ENCODE peak calls at places on chromosomes 2 and 18, in five cellular contexts. G is psoas muscle, H is A549, X is astrocyte, I is uterus. M is an unnamed sample.

GRCh38 chr2:233650981-233651380 is 14.7 kb downstream of the UGT1A10 start:
- DNase-seq in X (no peak), H (no peak), G (no peak), I (no peak), M (no peak)

GRCh38 chr2:156338578-156338977 is 6.1 kb upstream of the NR4A2 start:
- DNase-seq in X (no peak), I (no peak), H (no peak), G (no peak), M (no peak)

GRCh38 chr2:218046234-218046633 is 22.8 kb upstream of the RUFY4 start:
- DNase-seq in G (no peak), I (no peak), X (no peak), H (no peak), M (no peak)

GRCh38 chr18:21805771-21806366 is 65.3 kb downstream of the MIB1 start:
- DNase-seq in G (no peak), I (no peak), H (no peak), X (no peak), M (no peak)

GRCh38 chr2:11163439-11164317 is 8.4 kb downstream of the SLC66A3 start:
- DNase-seq in H (no peak), I (no peak), X (peak; percentile 30), G (no peak), M (no peak)

GRCh38 chr2:241879326-241879725 is 9.8 kb downstream of the RTP5 start:
- DNase-seq in X (no peak), G (peak; percentile 16), H (no peak), I (no peak), M (no peak)

GRCh38 chr2:26457695-26458364 is 20.1 kb downstream of the OTOF start:
- DNase-seq in I (peak; percentile 8), X (peak; percentile 23), G (no peak), H (no peak), M (no peak)

GRCh38 chr2:156199588-156199987 is 132.9 kb downstream of the NR4A2 start:
- DNase-seq in I (no peak), G (no peak), X (peak; percentile 22), H (no peak), M (peak; percentile 50)

GRCh38 chr2:9745153-9745899 is 97.9 kb upstream of the TAF1B start:
- DNase-seq in I (no peak), G (no peak), H (no peak), X (no peak), M (peak; percentile 18)

GRCh38 chr2:168811670-168812069 is 9.2 kb downstream of the NOSTRIN start:
- DNase-seq in G (no peak), I (no peak), H (no peak), X (no peak), M (no peak)

GRCh38 chr2:162318280-162319222 is at the start of gene IFIH1:
- DNase-seq in G (peak; percentile 67), X (peak; percentile 83), I (peak; percentile 84), H (peak; percentile 70), M (peak; percentile 51)

GRCh38 chr2:144629937-144630336 is 110.0 kb upstream of the ZEB2 start:
- DNase-seq in H (no peak), X (no peak), G (no peak), I (no peak), M (no peak)

GRCh38 chr2:42359894-42360483 is 1.0 kb downstream of the COX7A2L start:
- DNase-seq in H (no peak), G (no peak), X (no peak), I (no peak), M (no peak)

GRCh38 chr2:187500585-187501359 is 52.7 kb upstream of the CALCRL start:
- DNase-seq in X (peak; percentile 58), I (no peak), H (peak; percentile 25), G (no peak), M (no peak)

GRCh38 chr2:113240150-113240914 is 38.4 kb downstream of the PAX8 start:
- DNase-seq in X (peak; percentile 94), H (peak; percentile 74), G (peak; percentile 89), I (peak; percentile 73), M (peak; percentile 48)

GRCh38 chr2:31434911-31435310 is 20.4 kb upstream of the XDH start:
- DNase-seq in I (no peak), H (peak; percentile 36), X (no peak), G (no peak), M (no peak)

GRCh38 chr2:47076586-47077441 is 78.3 kb downstream of the STPG4 start:
- DNase-seq in H (peak; percentile 100), I (peak; percentile 66), X (peak; percentile 98), G (peak; percentile 59), M (peak; percentile 89)

GRCh38 chr2:118251427-118251826 is 163.2 kb downstream of the INSIG2 start:
- DNase-seq in G (no peak), I (no peak), X (peak; percentile 14), H (no peak), M (peak; percentile 83)

GRCh38 chr2:46306320-46306719 is 9.1 kb downstream of the EPAS1 start:
- DNase-seq in H (no peak), I (no peak), X (peak; percentile 46), G (no peak), M (no peak)

GRCh38 chr2:222747526-222748160 is 76.2 kb downstream of the MOGAT1 start:
- DNase-seq in H (no peak), X (no peak), G (no peak), I (no peak), M (no peak)

GRCh38 chr2:216362730-216363129 is 9.6 kb downstream of the MARCHF4 start:
- DNase-seq in H (no peak), I (no peak), G (no peak), X (peak; percentile 55), M (peak; percentile 89)

GRCh38 chr2:212536385-212537310 is 2.0 kb downstream of the ERBB4 start:
- DNase-seq in G (no peak), X (no peak), I (no peak), H (no peak), M (no peak)

GRCh38 chr2:207110730-207111129 is 55.0 kb downstream of the KLF7 start:
- DNase-seq in H (no peak), X (no peak), I (no peak), G (no peak), M (no peak)

GRCh38 chr18:48078448-48078847 is 148.0 kb upstream of the SMAD2 start:
- DNase-seq in G (no peak), H (no peak), I (no peak), X (no peak), M (no peak)

GRCh38 chr18:46688853-46689525 is 32.0 kb upstream of the LOXHD1 start:
- DNase-seq in I (no peak), G (no peak), X (no peak), H (no peak), M (no peak)

GRCh38 chr2:215396595-215397313 is 39.1 kb downstream of the FN1 start:
- DNase-seq in I (no peak), H (no peak), X (peak; percentile 65), G (no peak), M (no peak)

GRCh38 chr2:174085781-174086180 is 120.6 kb upstream of the SP3 start:
- DNase-seq in G (no peak), X (no peak), H (no peak), I (no peak), M (no peak)

GRCh38 chr18:58315739-58316215 is 271.8 kb downstream of the NEDD4L start:
- DNase-seq in G (no peak), X (peak; percentile 37), H (no peak), I (no peak), M (no peak)

GRCh38 chr2:222287862-222288479 is 10.8 kb downstream of the PAX3 start:
- DNase-seq in I (no peak), X (no peak), G (no peak), H (no peak), M (no peak)

GRCh38 chr2:120879401-120880295 is 144.0 kb downstream of the GLI2 start:
- DNase-seq in I (no peak), H (no peak), X (no peak), G (no peak), M (peak; percentile 55)

GRCh38 chr2:176821350-176821749 is 391.2 kb upstream of the HNRNPA3 start:
- DNase-seq in H (peak; percentile 10), G (no peak), I (no peak), X (no peak), M (no peak)

GRCh38 chr2:165147201-165148045 is 56.4 kb downstream of the SCN3A start:
- DNase-seq in X (no peak), H (no peak), G (no peak), I (no peak), M (no peak)

GRCh38 chr2:165144315-165144714 is 59.5 kb downstream of the SCN3A start:
- DNase-seq in G (no peak), X (no peak), H (no peak), I (no peak), M (no peak)

GRCh38 chr2:165141601-165142000 is 62.2 kb downstream of the SCN3A start:
- DNase-seq in X (no peak), H (no peak), I (no peak), G (no peak), M (no peak)
- TF ChIP-seq CTCF in X (peak; percentile 18), H (no peak), I (no peak), G (no peak), M (peak; percentile 44)

GRCh38 chr2:25362049-25362563 is 20.4 kb upstream of the DNMT3A start:
- DNase-seq in I (peak; percentile 94), H (peak; percentile 98), G (peak; percentile 88), X (peak; percentile 73), M (peak; percentile 50)

GRCh38 chr2:25365241-25365640 is 23.5 kb upstream of the DNMT3A start:
- DNase-seq in X (no peak), I (no peak), G (no peak), H (no peak), M (no peak)

GRCh38 chr2:25361261-25362048 is 19.7 kb upstream of the DNMT3A start:
- DNase-seq in I (no peak), X (no peak), H (no peak), G (no peak), M (no peak)

GRCh38 chr2:25363733-25364132 is 22.0 kb upstream of the DNMT3A start:
- DNase-seq in X (no peak), G (no peak), I (no peak), H (no peak), M (no peak)

GRCh38 chr2:25362564-25363145 is 20.9 kb upstream of the DNMT3A start:
- DNase-seq in H (no peak), I (no peak), G (peak; percentile 29), X (no peak), M (no peak)
- H3K4me3 ChIP-seq in H (peak overlapping the region; percentile 30), I (peak overlapping the region; percentile 44), G (peak overlapping the region; percentile 55), X (no peak overlapping the region), M (peak overlapping the region; percentile 39)

GRCh38 chr2:122011493-122012270 is 256.2 kb downstream of the TSN start:
- DNase-seq in X (peak; percentile 26), I (no peak), G (no peak), H (no peak), M (no peak)

GRCh38 chr2:122007577-122007976 is 252.1 kb downstream of the TSN start:
- DNase-seq in I (no peak), G (no peak), H (no peak), X (no peak), M (no peak)

GRCh38 chr2:122009546-122009945 is 254.1 kb downstream of the TSN start:
- DNase-seq in H (no peak), G (no peak), I (no peak), X (no peak), M (no peak)
- TF ChIP-seq CTCF in H (no peak), G (no peak), I (no peak), X (no peak), M (no peak)

GRCh38 chr2:137963535-137964065 is 673 bp upstream of the HNMT start:
- DNase-seq in I (no peak), G (no peak), H (no peak), X (no peak), M (no peak)
- H3K4me3 ChIP-seq in I (peak overlapping the region; percentile 45), G (peak overlapping the region; percentile 64), H (no peak overlapping the region), X (peak overlapping the region; percentile 57), M (peak overlapping the region; percentile 48)

M was measured in retinal pigment epithelial cell.